ENCODE peak calls at places on chromosomes 4 and X, in seven cellular contexts. W is 8988T; S is stimulated activated CD8-positive, alpha-beta memory T cell treated with anti-CD3 and anti-CD28 coated beads, Interleukin-4, amount 100 ng/mL, for 48 hours; R is neural progenitor cell; T is activated CD4-positive, CD25-positive, alpha-beta regulatory T cell; P is activated B cell treated with CpG ODN at 0.5 μM for 24 hours; G is GM23338. U is an unnamed sample.

GRCh38 chr4:188282620-188283232 is 143.5 kb downstream of the TRIML1 start:
- DNase-seq in T (no peak), S (no peak), G (peak), P (no peak), R (peak), W (no peak), U (no peak)

GRCh38 chr4:14125375-14126129 is 498.0 kb upstream of the BOD1L1 start:
- DNase-seq in P (no peak), W (no peak), R (no peak), G (no peak), S (no peak), T (no peak), U (no peak)

GRCh38 chr4:106315968-106316772 is at the start of the genes AIMP1 and TBCK:
- DNase-seq in G (peak), T (peak), R (peak), S (peak), P (peak), W (no peak), U (peak)

GRCh38 chr4:113955411-113955810 is 24.0 kb downstream of the ARSJ start:
- DNase-seq in G (no peak), P (no peak), T (no peak), W (no peak), S (no peak), R (no peak), U (no peak)

GRCh38 chr4:143282170-143282760 is 54.4 kb upstream of the GAB1 start:
- DNase-seq in S (no peak), W (no peak), G (no peak), P (no peak), R (no peak), T (no peak), U (no peak)

GRCh38 chrX:47828984-47829383 is 7.7 kb upstream of the ZNF81 start:
- DNase-seq in W (no peak), T (no peak), G (no peak), P (no peak), R (no peak), S (no peak), U (no peak)

GRCh38 chr4:76363556-76364290 is 57.2 kb downstream of the STBD1 start:
- DNase-seq in W (no peak), S (no peak), T (no peak), G (no peak), R (no peak), P (no peak), U (no peak)

GRCh38 chr4:102423375-102423774 is 77.8 kb upstream of the NFKB1 start:
- DNase-seq in P (no peak), R (no peak), S (no peak), W (no peak), T (no peak), G (no peak), U (no peak)

GRCh38 chr4:147991543-147992295 is 259.8 kb downstream of the ARHGAP10 start:
- DNase-seq in W (no peak), G (no peak), P (no peak), T (no peak), R (peak), S (no peak), U (no peak)

GRCh38 chr4:69874507-69874906 is 14.6 kb upstream of the SULT1E1 start:
- DNase-seq in W (no peak), S (no peak), T (no peak), P (no peak), G (no peak), R (no peak), U (no peak)

GRCh38 chr4:80173387-80173786 is 23.9 kb upstream of the PRDM8 start:
- DNase-seq in P (no peak), T (peak), W (no peak), G (no peak), R (peak), S (peak), U (no peak)

GRCh38 chr4:120692964-120693363 is 229.6 kb downstream of the PRDM5 start:
- DNase-seq in S (no peak), G (no peak), W (no peak), R (no peak), T (no peak), P (no peak), U (no peak)

GRCh38 chr4:154164931-154165839 is 326.4 kb downstream of the DCHS2 start:
- DNase-seq in S (peak), G (no peak), T (no peak), R (no peak), P (no peak), W (no peak), U (no peak)

GRCh38 chr4:184280591-184281071 is 63.0 kb upstream of the ENPP6 start:
- DNase-seq in P (no peak), G (no peak), W (no peak), R (no peak), S (no peak), T (no peak), U (no peak)

GRCh38 chrX:147537172-147537571 is 374.5 kb upstream of the FMR1 start:
- DNase-seq in S (no peak), R (no peak), P (no peak), W (no peak), G (no peak), T (no peak), U (no peak)

GRCh38 chr4:2077537-2078460 is 18.7 kb downstream of the NAT8L start:
- DNase-seq in S (no peak), G (no peak), R (no peak), W (no peak), P (no peak), T (no peak), U (no peak)

GRCh38 chr4:107629318-107629717 is 90.7 kb downstream of the PAPSS1 start:
- DNase-seq in R (no peak), P (no peak), W (no peak), T (no peak), S (no peak), G (no peak), U (no peak)

GRCh38 chrX:3576886-3577516 is 136.4 kb downstream of the PRKX start:
- DNase-seq in T (no peak), G (no peak), R (no peak), S (no peak), P (no peak), W (no peak), U (no peak)

GRCh38 chrX:134676440-134676839 is 18.2 kb upstream of the PLAC1 start:
- DNase-seq in S (no peak), P (no peak), T (no peak), R (no peak), W (no peak), G (no peak), U (no peak)

GRCh38 chr4:121764702-121765367 is at the start of gene SMIM43:
- DNase-seq in T (no peak), P (no peak), S (no peak), W (no peak), G (peak), R (peak), U (no peak)

GRCh38 chrX:116272328-116272727 is 101.8 kb downstream of the AGTR2 start:
- DNase-seq in G (peak), P (no peak), W (no peak), R (no peak), S (no peak), T (no peak), U (no peak)

GRCh38 chr4:75752637-75753036 is 28.3 kb downstream of the USO1 start:
- DNase-seq in G (no peak), P (no peak), R (no peak), W (no peak), S (no peak), T (no peak), U (no peak)

GRCh38 chr4:7546809-7547367 is 112.2 kb upstream of the PSAPL1 start:
- DNase-seq in G (no peak), S (no peak), W (no peak), R (no peak), T (no peak), P (no peak), U (no peak)

GRCh38 chrX:6005856-6006255 is 222.8 kb downstream of the NLGN4X start:
- DNase-seq in R (no peak), W (no peak), T (no peak), G (no peak), S (no peak), P (no peak), U (no peak)

GRCh38 chr4:8891646-8892555 is 20.3 kb upstream of the HMX1 start:
- DNase-seq in G (peak), S (no peak), T (no peak), W (no peak), P (no peak), R (peak), U (no peak)

GRCh38 chrX:63746278-63746677 is 38.7 kb downstream of the ARHGEF9 start:
- DNase-seq in T (peak), W (no peak), S (peak), P (no peak), G (no peak), R (no peak), U (no peak)

GRCh38 chr4:76090241-76090691 is 15.8 kb downstream of the ART3 start:
- DNase-seq in P (no peak), W (no peak), T (no peak), G (no peak), R (no peak), S (no peak), U (no peak)

GRCh38 chrX:13570245-13570573 is 808 bp downstream of the EGFL6 start:
- DNase-seq in G (peak), T (no peak), P (no peak), S (no peak), W (no peak), R (peak), U (no peak)

GRCh38 chr4:168503652-168504362 is 7.0 kb downstream of the PALLD start:
- DNase-seq in T (no peak), G (no peak), P (no peak), W (no peak), R (no peak), S (no peak), U (no peak)

GRCh38 chrX:43860646-43861370 is 21.4 kb downstream of the MAOB start:
- DNase-seq in T (no peak), P (no peak), R (no peak), W (no peak), G (no peak), S (no peak), U (no peak)

GRCh38 chr4:180913750-180914149 is 1329.5 kb upstream of the TENM3 start:
- DNase-seq in W (no peak), R (peak), S (no peak), T (no peak), G (no peak), P (no peak), U (no peak)

GRCh38 chrX:153593811-153594500 is 5.0 kb downstream of the CCNQ start:
- DNase-seq in W (no peak), S (no peak), G (no peak), P (no peak), R (no peak), T (no peak), U (no peak)

GRCh38 chrX:24594531-24594930 is 52.6 kb downstream of the PCYT1B start:
- DNase-seq in T (no peak), S (no peak), P (no peak), G (no peak), R (peak), W (no peak), U (no peak)

GRCh38 chrX:132023896-132024386 is 839 bp downstream of the STK26 start:
- DNase-seq in P (no peak), W (peak), R (peak), T (peak), G (peak), S (peak), U (peak)

GRCh38 chr4:13484749-13485345 is 707 bp upstream of the RAB28 start:
- DNase-seq in P (no peak), S (no peak), G (peak), T (no peak), W (no peak), R (peak), U (no peak)

GRCh38 chr4:26075588-26075987 is 161.6 kb downstream of the SMIM20 start:
- DNase-seq in S (no peak), P (no peak), W (no peak), R (no peak), T (no peak), G (no peak), U (no peak)

GRCh38 chrX:22430701-22431100 is 158.0 kb downstream of the CBLL2 start:
- DNase-seq in W (no peak), P (no peak), T (no peak), G (no peak), R (no peak), S (no peak), U (no peak)

GRCh38 chrX:96551320-96551872 is 133.2 kb upstream of the DIAPH2 start:
- DNase-seq in P (no peak), W (no peak), R (no peak), S (no peak), G (no peak), T (no peak), U (no peak)

GRCh38 chr4:150133605-150134004 is 55.4 kb downstream of the DCLK2 start:
- DNase-seq in G (no peak), R (no peak), T (no peak), S (no peak), P (no peak), W (no peak), U (no peak)

U was measured in activated T-helper 1 cell treated with anti-CD3 and anti-CD28 coated beads, Interleukin-2, amount 50 U/mL, for 16 hours.